ENCODE peak calls at places on chromosomes 1 and 21, in five cellular contexts. T is body of pancreas, S is ovary, V is heart left ventricle, B is NB4. X is an unnamed sample.

GRCh38 chr1:9360371-9361064 is 67.8 kb downstream of the SPSB1 start:
- DNase-seq in T (no peak), S (no peak), V (no peak), B (no peak), X (no peak)

GRCh38 chr1:86618358-86618757 is 71.5 kb downstream of the CLCA4 start:
- DNase-seq in T (no peak), S (no peak), V (no peak), B (no peak), X (no peak)

GRCh38 chr1:22702255-22702654 is 8.4 kb upstream of the EPHB2 start:
- DNase-seq in T (no peak), S (no peak), V (no peak), B (no peak), X (no peak)

GRCh38 chr21:16983425-16983824 is 529.4 kb upstream of the CXADR start:
- DNase-seq in T (no peak), S (no peak), V (no peak), B (no peak), X (no peak)

GRCh38 chr1:3312894-3313578 is 141.4 kb upstream of the ARHGEF16 start:
- DNase-seq in T (peak), S (peak), V (peak), B (peak), X (peak)

GRCh38 chr1:205248793-205249601 is 21.3 kb downstream of the TMCC2 start:
- DNase-seq in T (peak), S (peak), V (no peak), B (no peak), X (peak)

GRCh38 chr1:42680921-42681683 is 1.1 kb upstream of the YBX1 start:
- DNase-seq in T (no peak), S (no peak), V (no peak), B (peak), X (peak)

GRCh38 chr21:38777015-38777414 is 28.7 kb upstream of the ETS2 start:
- DNase-seq in T (no peak), S (no peak), V (no peak), B (no peak), X (no peak)

GRCh38 chr1:9080704-9081291 is 11.4 kb upstream of the SLC2A5 start:
- DNase-seq in T (no peak), S (no peak), V (no peak), B (no peak), X (no peak)

GRCh38 chr1:99784809-99785255 is 18.4 kb upstream of the FRRS1 start:
- DNase-seq in T (no peak), S (no peak), V (no peak), B (no peak), X (no peak)
- TF ChIP-seq POLR2A in T (no peak), S (no peak), V (no peak), B (no peak), X (no peak)

GRCh38 chr1:182784556-182785171 is 4.9 kb upstream of the NPL start:
- DNase-seq in T (peak), S (no peak), V (no peak), B (peak), X (peak)

GRCh38 chr1:182786223-182787001 is 3.2 kb upstream of the NPL start:
- DNase-seq in T (peak), S (peak), V (peak), B (peak), X (peak)

GRCh38 chr1:182791464-182792179 is 2.0 kb downstream of the NPL start:
- DNase-seq in T (no peak), S (no peak), V (no peak), B (no peak), X (peak)

GRCh38 chr1:182787002-182787324 is 2.6 kb upstream of the NPL start:
- DNase-seq in T (no peak), S (no peak), V (no peak), B (no peak), X (no peak)

GRCh38 chr1:182789138-182790076 is at the start of gene NPL:
- DNase-seq in T (peak), S (peak), V (peak), B (peak), X (peak)
- TF ChIP-seq POLR2A in T (peak), S (peak), V (peak), B (peak), X (peak)

GRCh38 chr1:93680121-93681094 is 1.2 kb downstream of the BCAR3 start:
- DNase-seq in T (peak), S (peak), V (peak), B (no peak), X (peak)
- TF ChIP-seq POLR2A in T (no peak), S (peak), V (peak), B (no peak), X (no peak)

DNA sequence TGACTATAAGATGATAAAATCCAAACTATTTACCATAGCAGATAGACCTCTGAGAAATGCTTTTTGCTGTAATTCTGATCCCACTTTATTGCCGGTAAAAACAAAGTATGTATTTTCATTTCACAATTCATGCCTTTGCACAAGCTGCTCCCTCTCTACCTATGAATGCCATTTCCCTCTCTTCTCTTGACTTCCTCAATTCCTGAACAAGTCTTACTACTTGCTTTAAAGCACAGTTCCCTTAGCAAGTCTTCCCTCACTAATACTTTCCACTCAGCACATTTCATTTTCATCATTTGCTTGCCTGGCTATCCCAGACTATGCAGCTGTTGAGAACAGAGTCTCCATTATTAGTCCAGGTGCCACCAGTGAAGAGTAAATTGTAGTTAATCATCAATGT is 13.8 kb downstream of the GPATCH2 start:
- DNase-seq in T (no peak), S (no peak), V (no peak), B (peak), X (no peak)
- TF ChIP-seq POLR2A in T (no peak), S (no peak), V (no peak), B (no peak), X (no peak)

DNA sequence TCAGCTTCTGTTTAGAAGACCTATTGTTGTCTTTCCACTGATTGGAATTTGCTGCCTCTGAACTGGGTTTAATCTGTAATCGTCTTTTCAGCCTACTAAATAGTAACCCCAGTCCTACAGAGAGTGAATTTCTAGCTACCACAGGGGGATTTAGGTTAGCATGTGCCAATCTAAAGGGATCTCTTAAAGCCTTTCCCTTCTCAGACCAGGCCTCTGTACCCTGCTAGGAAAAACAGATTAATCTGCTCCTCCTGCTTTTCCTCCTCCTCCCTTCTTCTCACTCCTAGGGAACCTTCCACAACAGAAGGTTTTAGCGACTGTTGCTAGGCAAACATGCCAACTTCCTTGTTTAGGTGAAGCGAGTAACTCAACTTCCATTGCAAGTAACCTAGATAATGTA is 1.3 kb upstream of the RC3H1 start:
- DNase-seq in T (peak), S (no peak), V (peak), B (peak), X (peak)
- TF ChIP-seq POLR2A in T (no peak), S (no peak), V (no peak), B (no peak), X (no peak)

X was measured in erythroblast.